ENCODE peak calls at places on chromosomes 2 and 18, in nine cellular contexts. One of them, this sample, is unnamed.

GRCh38 chr2:222375798-222376197 is 48.5 kb upstream of the SGPP2 start:
- DNase-seq in OCI-LY7: no peak
- DNase-seq in H7: no peak
- DNase-seq in GM06990: no peak
- DNase-seq in neuronal stem cell: no peak
- DNase-seq in fibroblast of lung: no peak
- DNase-seq in mammary epithelial cell: no peak
- DNase-seq in CD8-positive, alpha-beta T cell: no peak
- DNase-seq in brain microvascular endothelial cell: no peak
- DNase-seq in this sample: no peak

GRCh38 chr18:62784966-62785413 is 69.6 kb downstream of the PHLPP1 start:
- DNase-seq in fibroblast of lung: peak; percentile 80
- DNase-seq in neuronal stem cell: no peak
- DNase-seq in mammary epithelial cell: no peak
- DNase-seq in CD8-positive, alpha-beta T cell: no peak
- DNase-seq in brain microvascular endothelial cell: peak; percentile 70
- DNase-seq in GM06990: no peak
- DNase-seq in OCI-LY7: no peak
- DNase-seq in H7: no peak
- DNase-seq in this sample: no peak

GRCh38 chr2:237290249-237290648 is 123.7 kb downstream of the COL6A3 start:
- DNase-seq in mammary epithelial cell: no peak
- DNase-seq in OCI-LY7: no peak
- DNase-seq in fibroblast of lung: peak; percentile 40
- DNase-seq in neuronal stem cell: no peak
- DNase-seq in H7: no peak
- DNase-seq in brain microvascular endothelial cell: no peak
- DNase-seq in CD8-positive, alpha-beta T cell: no peak
- DNase-seq in GM06990: no peak
- DNase-seq in this sample: peak; percentile 81

GRCh38 chr2:6545336-6545735 is 320.4 kb downstream of the CMPK2 start:
- DNase-seq in brain microvascular endothelial cell: no peak
- DNase-seq in mammary epithelial cell: no peak
- DNase-seq in GM06990: no peak
- DNase-seq in H7: no peak
- DNase-seq in CD8-positive, alpha-beta T cell: no peak
- DNase-seq in OCI-LY7: no peak
- DNase-seq in neuronal stem cell: no peak
- DNase-seq in fibroblast of lung: no peak
- DNase-seq in this sample: no peak

GRCh38 chr2:74149249-74149530 is 1.5 kb upstream of the BOLA3 start:
- DNase-seq in CD8-positive, alpha-beta T cell: no peak
- DNase-seq in GM06990: no peak
- DNase-seq in neuronal stem cell: no peak
- DNase-seq in mammary epithelial cell: no peak
- DNase-seq in fibroblast of lung: no peak
- DNase-seq in brain microvascular endothelial cell: no peak
- DNase-seq in H7: no peak
- DNase-seq in OCI-LY7: peak; percentile 11
- DNase-seq in this sample: no peak

GRCh38 chr2:105553538-105554196 is 154.8 kb upstream of the FHL2 start:
- DNase-seq in neuronal stem cell: no peak
- DNase-seq in fibroblast of lung: peak; percentile 26
- DNase-seq in H7: no peak
- DNase-seq in GM06990: no peak
- DNase-seq in mammary epithelial cell: peak; percentile 21
- DNase-seq in brain microvascular endothelial cell: no peak
- DNase-seq in CD8-positive, alpha-beta T cell: no peak
- DNase-seq in OCI-LY7: no peak
- DNase-seq in this sample: no peak

GRCh38 chr18:74534981-74535649 is 815 bp downstream of the CNDP1 start:
- DNase-seq in GM06990: no peak
- DNase-seq in neuronal stem cell: no peak
- DNase-seq in CD8-positive, alpha-beta T cell: no peak
- DNase-seq in mammary epithelial cell: no peak
- DNase-seq in fibroblast of lung: no peak
- DNase-seq in H7: no peak
- DNase-seq in OCI-LY7: no peak
- DNase-seq in brain microvascular endothelial cell: no peak
- DNase-seq in this sample: no peak

GRCh38 chr2:220847587-220847986 is 724.5 kb downstream of the EPHA4 start:
- DNase-seq in fibroblast of lung: peak; percentile 97
- DNase-seq in brain microvascular endothelial cell: peak; percentile 96
- DNase-seq in neuronal stem cell: no peak
- DNase-seq in mammary epithelial cell: peak; percentile 99
- DNase-seq in GM06990: no peak
- DNase-seq in CD8-positive, alpha-beta T cell: no peak
- DNase-seq in OCI-LY7: no peak
- DNase-seq in H7: no peak
- DNase-seq in this sample: no peak

GRCh38 chr2:142280846-142281245 is 150.0 kb upstream of the LRP1B start:
- DNase-seq in fibroblast of lung: no peak
- DNase-seq in OCI-LY7: no peak
- DNase-seq in neuronal stem cell: no peak
- DNase-seq in H7: no peak
- DNase-seq in GM06990: no peak
- DNase-seq in brain microvascular endothelial cell: no peak
- DNase-seq in mammary epithelial cell: no peak
- DNase-seq in CD8-positive, alpha-beta T cell: no peak
- DNase-seq in this sample: no peak

GRCh38 chr2:43766006-43766405 is 7.8 kb upstream of the DYNC2LI1 start:
- DNase-seq in OCI-LY7: no peak
- DNase-seq in GM06990: no peak
- DNase-seq in neuronal stem cell: no peak
- DNase-seq in brain microvascular endothelial cell: no peak
- DNase-seq in mammary epithelial cell: no peak
- DNase-seq in H7: no peak
- DNase-seq in fibroblast of lung: no peak
- DNase-seq in CD8-positive, alpha-beta T cell: no peak
- DNase-seq in this sample: no peak

GRCh38 chr2:121359937-121360565 is 75.0 kb upstream of the TFCP2L1 start:
- DNase-seq in fibroblast of lung: no peak
- DNase-seq in mammary epithelial cell: no peak
- DNase-seq in OCI-LY7: no peak
- DNase-seq in H7: no peak
- DNase-seq in brain microvascular endothelial cell: no peak
- DNase-seq in CD8-positive, alpha-beta T cell: no peak
- DNase-seq in neuronal stem cell: no peak
- DNase-seq in GM06990: no peak
- DNase-seq in this sample: no peak

GRCh38 chr2:23489471-23490400 is 104.8 kb downstream of the KLHL29 start:
- DNase-seq in GM06990: no peak
- DNase-seq in OCI-LY7: no peak
- DNase-seq in H7: no peak
- DNase-seq in neuronal stem cell: no peak
- DNase-seq in brain microvascular endothelial cell: no peak
- DNase-seq in mammary epithelial cell: no peak
- DNase-seq in fibroblast of lung: peak; percentile 25
- DNase-seq in CD8-positive, alpha-beta T cell: no peak
- DNase-seq in this sample: peak; percentile 44

GRCh38 chr2:79189465-79189864 is 29.9 kb upstream of the REG3A start:
- DNase-seq in neuronal stem cell: peak; percentile 29
- DNase-seq in H7: peak; percentile 17
- DNase-seq in fibroblast of lung: no peak
- DNase-seq in OCI-LY7: no peak
- DNase-seq in GM06990: no peak
- DNase-seq in mammary epithelial cell: no peak
- DNase-seq in brain microvascular endothelial cell: no peak
- DNase-seq in CD8-positive, alpha-beta T cell: no peak
- DNase-seq in this sample: no peak

GRCh38 chr18:79684283-79684631 is 4.7 kb downstream of the CTDP1 start:
- DNase-seq in H7: no peak
- DNase-seq in CD8-positive, alpha-beta T cell: peak; percentile 24
- DNase-seq in neuronal stem cell: no peak
- DNase-seq in brain microvascular endothelial cell: no peak
- DNase-seq in OCI-LY7: no peak
- DNase-seq in mammary epithelial cell: no peak
- DNase-seq in fibroblast of lung: no peak
- DNase-seq in GM06990: no peak
- DNase-seq in this sample: no peak

GRCh38 chr2:1625281-1626001 is 118.9 kb downstream of the PXDN start:
- DNase-seq in mammary epithelial cell: peak; percentile 100
- DNase-seq in H7: peak; percentile 93
- DNase-seq in fibroblast of lung: peak; percentile 91
- DNase-seq in brain microvascular endothelial cell: peak; percentile 61
- DNase-seq in CD8-positive, alpha-beta T cell: no peak
- DNase-seq in OCI-LY7: no peak
- DNase-seq in GM06990: no peak
- DNase-seq in neuronal stem cell: peak; percentile 42
- DNase-seq in this sample: peak; percentile 83

GRCh38 chr2:18924905-18925691 is 335.7 kb upstream of the NT5C1B start:
- DNase-seq in neuronal stem cell: no peak
- DNase-seq in brain microvascular endothelial cell: peak; percentile 77
- DNase-seq in GM06990: no peak
- DNase-seq in OCI-LY7: no peak
- DNase-seq in fibroblast of lung: peak; percentile 95
- DNase-seq in H7: no peak
- DNase-seq in mammary epithelial cell: peak; percentile 37
- DNase-seq in CD8-positive, alpha-beta T cell: no peak
- DNase-seq in this sample: no peak

GRCh38 chr18:43314931-43315330 is 37.6 kb upstream of the SYT4 start:
- DNase-seq in brain microvascular endothelial cell: peak; percentile 13
- DNase-seq in OCI-LY7: no peak
- DNase-seq in fibroblast of lung: peak; percentile 40
- DNase-seq in mammary epithelial cell: no peak
- DNase-seq in CD8-positive, alpha-beta T cell: no peak
- DNase-seq in GM06990: no peak
- DNase-seq in neuronal stem cell: no peak
- DNase-seq in H7: no peak
- DNase-seq in this sample: no peak

GRCh38 chr18:8813621-8814020 is 108.3 kb downstream of the MTCL1 start:
- DNase-seq in mammary epithelial cell: no peak
- DNase-seq in fibroblast of lung: peak; percentile 76
- DNase-seq in neuronal stem cell: no peak
- DNase-seq in GM06990: no peak
- DNase-seq in OCI-LY7: no peak
- DNase-seq in H7: no peak
- DNase-seq in brain microvascular endothelial cell: no peak
- DNase-seq in CD8-positive, alpha-beta T cell: no peak
- DNase-seq in this sample: no peak

GRCh38 chr2:240786871-240787311 is 33.1 kb downstream of the KIF1A start:
- DNase-seq in OCI-LY7: no peak
- DNase-seq in neuronal stem cell: no peak
- DNase-seq in fibroblast of lung: no peak
- DNase-seq in brain microvascular endothelial cell: no peak
- DNase-seq in H7: no peak
- DNase-seq in CD8-positive, alpha-beta T cell: no peak
- DNase-seq in GM06990: no peak
- DNase-seq in mammary epithelial cell: no peak
- DNase-seq in this sample: peak; percentile 53
- H3K36me3 ChIP-seq in OCI-LY7: no peaks in the 10 kb centered on the region
- H3K36me3 ChIP-seq in neuronal stem cell: peaks cover 59% of the 10 kb centered on the region
- H3K36me3 ChIP-seq in fibroblast of lung: no peaks in the 10 kb centered on the region
- H3K36me3 ChIP-seq in brain microvascular endothelial cell: no peaks in the 10 kb centered on the region
- H3K36me3 ChIP-seq in H7: peaks cover 15% of the 10 kb centered on the region
- H3K36me3 ChIP-seq in CD8-positive, alpha-beta T cell: no peaks in the 10 kb centered on the region
- H3K36me3 ChIP-seq in GM06990: no peaks in the 10 kb centered on the region
- H3K36me3 ChIP-seq in mammary epithelial cell: no peaks in the 10 kb centered on the region
- H3K36me3 ChIP-seq in this sample: no peaks in the 10 kb centered on the region

GRCh38 chr2:8234253-8234652 is 447.6 kb upstream of the ID2 start:
- DNase-seq in fibroblast of lung: no peak
- DNase-seq in CD8-positive, alpha-beta T cell: no peak
- DNase-seq in neuronal stem cell: no peak
- DNase-seq in OCI-LY7: peak; percentile 84
- DNase-seq in brain microvascular endothelial cell: no peak
- DNase-seq in H7: no peak
- DNase-seq in mammary epithelial cell: no peak
- DNase-seq in GM06990: no peak
- DNase-seq in this sample: no peak
- H3K36me3 ChIP-seq in fibroblast of lung: no peaks in the 10 kb centered on the region
- H3K36me3 ChIP-seq in CD8-positive, alpha-beta T cell: no peaks in the 10 kb centered on the region
- H3K36me3 ChIP-seq in neuronal stem cell: no peaks in the 10 kb centered on the region
- H3K36me3 ChIP-seq in OCI-LY7: peaks cover 2% of the 10 kb centered on the region
- H3K36me3 ChIP-seq in brain microvascular endothelial cell: no peaks in the 10 kb centered on the region
- H3K36me3 ChIP-seq in H7: no peaks in the 10 kb centered on the region
- H3K36me3 ChIP-seq in mammary epithelial cell: no peaks in the 10 kb centered on the region
- H3K36me3 ChIP-seq in GM06990: no peaks in the 10 kb centered on the region
- H3K36me3 ChIP-seq in this sample: no peaks in the 10 kb centered on the region

GRCh38 chr2:173238385-173238784 is 116.3 kb upstream of the CDCA7 start:
- DNase-seq in CD8-positive, alpha-beta T cell: no peak
- DNase-seq in mammary epithelial cell: no peak
- DNase-seq in brain microvascular endothelial cell: no peak
- DNase-seq in H7: no peak
- DNase-seq in GM06990: no peak
- DNase-seq in OCI-LY7: no peak
- DNase-seq in fibroblast of lung: no peak
- DNase-seq in neuronal stem cell: no peak
- DNase-seq in this sample: no peak
- H3K36me3 ChIP-seq in CD8-positive, alpha-beta T cell: no peaks in the 10 kb centered on the region
- H3K36me3 ChIP-seq in mammary epithelial cell: peaks cover 8% of the 10 kb centered on the region
- H3K36me3 ChIP-seq in brain microvascular endothelial cell: no peaks in the 10 kb centered on the region
- H3K36me3 ChIP-seq in H7: no peaks in the 10 kb centered on the region
- H3K36me3 ChIP-seq in GM06990: peaks cover 2% of the 10 kb centered on the region
- H3K36me3 ChIP-seq in OCI-LY7: no peaks in the 10 kb centered on the region
- H3K36me3 ChIP-seq in fibroblast of lung: peaks cover 3% of the 10 kb centered on the region
- H3K36me3 ChIP-seq in neuronal stem cell: peaks cover 9% of the 10 kb centered on the region
- H3K36me3 ChIP-seq in this sample: peaks cover 3% of the 10 kb centered on the region

GRCh38 chr18:42268793-42269192 is 313.8 kb downstream of the PIK3C3 start:
- DNase-seq in OCI-LY7: no peak
- DNase-seq in neuronal stem cell: no peak
- DNase-seq in mammary epithelial cell: no peak
- DNase-seq in brain microvascular endothelial cell: no peak
- DNase-seq in H7: no peak
- DNase-seq in CD8-positive, alpha-beta T cell: no peak
- DNase-seq in GM06990: no peak
- DNase-seq in fibroblast of lung: peak; percentile 29
- DNase-seq in this sample: no peak
- H3K36me3 ChIP-seq in OCI-LY7: no peaks in the 10 kb centered on the region
- H3K36me3 ChIP-seq in neuronal stem cell: no peaks in the 10 kb centered on the region
- H3K36me3 ChIP-seq in mammary epithelial cell: no peaks in the 10 kb centered on the region
- H3K36me3 ChIP-seq in brain microvascular endothelial cell: no peaks in the 10 kb centered on the region
- H3K36me3 ChIP-seq in H7: no peaks in the 10 kb centered on the region
- H3K36me3 ChIP-seq in CD8-positive, alpha-beta T cell: no peaks in the 10 kb centered on the region
- H3K36me3 ChIP-seq in GM06990: no peaks in the 10 kb centered on the region
- H3K36me3 ChIP-seq in fibroblast of lung: no peaks in the 10 kb centered on the region
- H3K36me3 ChIP-seq in this sample: no peaks in the 10 kb centered on the region

GRCh38 chr2:86476918-86477317 is 35.7 kb downstream of the KDM3A start:
- DNase-seq in neuronal stem cell: no peak
- DNase-seq in OCI-LY7: no peak
- DNase-seq in mammary epithelial cell: no peak
- DNase-seq in brain microvascular endothelial cell: no peak
- DNase-seq in fibroblast of lung: peak; percentile 27
- DNase-seq in CD8-positive, alpha-beta T cell: no peak
- DNase-seq in H7: no peak
- DNase-seq in GM06990: no peak
- DNase-seq in this sample: no peak
- H3K36me3 ChIP-seq in neuronal stem cell: peaks cover 99% of the 10 kb centered on the region
- H3K36me3 ChIP-seq in OCI-LY7: peaks cover 97% of the 10 kb centered on the region
- H3K36me3 ChIP-seq in mammary epithelial cell: peaks cover 27% of the 10 kb centered on the region
- H3K36me3 ChIP-seq in brain microvascular endothelial cell: peaks cover 48% of the 10 kb centered on the region
- H3K36me3 ChIP-seq in fibroblast of lung: peaks cover 12% of the 10 kb centered on the region
- H3K36me3 ChIP-seq in CD8-positive, alpha-beta T cell: peaks cover 78% of the 10 kb centered on the region
- H3K36me3 ChIP-seq in H7: peaks cover 2% of the 10 kb centered on the region
- H3K36me3 ChIP-seq in GM06990: peaks cover 30% of the 10 kb centered on the region
- H3K36me3 ChIP-seq in this sample: peaks cover 97% of the 10 kb centered on the region

This sample was measured in upper lobe of right lung.